ENCODE peak calls at places on chromosomes 12 and 14, in four cellular contexts. G, H, Q and I are unnamed samples.

GRCh38 chr12:6954754-6955461 is 3.8 kb downstream of the PTPN6 start:
- DNase-seq in G (no peak), H (no peak), Q (no peak), I (no peak)

GRCh38 chr12:94689002-94689645 is 38.8 kb upstream of the TMCC3 start:
- DNase-seq in G (peak), H (no peak), Q (no peak), I (no peak)

GRCh38 chr12:103647267-103647666 is 60.2 kb downstream of the STAB2 start:
- DNase-seq in H (no peak), Q (no peak), G (peak), I (no peak)

GRCh38 chr12:105590571-105590970 is 260.1 kb downstream of the C12orf75 start:
- DNase-seq in Q (no peak), H (no peak), G (no peak), I (no peak)

GRCh38 chr12:109440851-109441490 is 36.1 kb downstream of the KCTD10 start:
- DNase-seq in Q (no peak), G (no peak), H (no peak), I (no peak)

GRCh38 chr12:130405332-130405731 is 67.6 kb downstream of the PIWIL1 start:
- DNase-seq in Q (no peak), H (no peak), G (no peak), I (no peak)

GRCh38 chr14:63203618-63204406 is 431 bp upstream of the RHOJ start:
- DNase-seq in G (peak), Q (no peak), H (no peak), I (peak)

GRCh38 chr12:13864081-13864673 is 117.2 kb downstream of the GRIN2B start:
- DNase-seq in H (peak), G (peak), Q (peak), I (peak)

GRCh38 chr12:11825278-11825677 is 175.8 kb downstream of the ETV6 start:
- DNase-seq in G (no peak), H (no peak), Q (no peak), I (no peak)

GRCh38 chr12:11824069-11824468 is 174.6 kb downstream of the ETV6 start:
- DNase-seq in Q (no peak), G (no peak), H (no peak), I (no peak)

GRCh38 chr12:11827096-11827841 is 177.8 kb downstream of the ETV6 start:
- DNase-seq in G (no peak), Q (no peak), H (peak), I (no peak)

GRCh38 chr12:11824736-11825135 is 175.3 kb downstream of the ETV6 start:
- DNase-seq in Q (no peak), H (no peak), G (no peak), I (no peak)

GRCh38 chr12:11826607-11827006 is 177.1 kb downstream of the ETV6 start:
- DNase-seq in G (no peak), H (peak), Q (no peak), I (no peak)
- TF ChIP-seq ELK1 in G (no peak), H (no peak), Q (no peak), I (no peak)

GRCh38 chr14:21071225-21072041 is 1.3 kb downstream of the ARHGEF40 start:
- DNase-seq in G (peak), H (peak), Q (peak), I (peak)

GRCh38 chr14:21072102-21072501 is 2.0 kb downstream of the ARHGEF40 start:
- DNase-seq in H (no peak), G (peak), Q (no peak), I (peak)

GRCh38 chr14:21069388-21070082 is 569 bp upstream of the ARHGEF40 start:
- DNase-seq in G (peak), Q (no peak), H (no peak), I (peak)

GRCh38 chr14:21070083-21070609 is at the start of gene ARHGEF40:
- DNase-seq in Q (no peak), H (peak), G (peak), I (peak)

GRCh38 chr14:21070610-21071224 is 613 bp downstream of the ARHGEF40 start:
- DNase-seq in G (peak), H (no peak), Q (no peak), I (no peak)
- TF ChIP-seq ELK1 in G (no peak), H (no peak), Q (no peak), I (no peak)

GRCh38 chr12:53174881-53175491 is 5.5 kb upstream of the ZNF740 start:
- DNase-seq in G (peak), H (no peak), Q (no peak), I (peak)
- TF ChIP-seq ELK1 in G (no peak), H (no peak), Q (no peak), I (no peak)

DNA sequence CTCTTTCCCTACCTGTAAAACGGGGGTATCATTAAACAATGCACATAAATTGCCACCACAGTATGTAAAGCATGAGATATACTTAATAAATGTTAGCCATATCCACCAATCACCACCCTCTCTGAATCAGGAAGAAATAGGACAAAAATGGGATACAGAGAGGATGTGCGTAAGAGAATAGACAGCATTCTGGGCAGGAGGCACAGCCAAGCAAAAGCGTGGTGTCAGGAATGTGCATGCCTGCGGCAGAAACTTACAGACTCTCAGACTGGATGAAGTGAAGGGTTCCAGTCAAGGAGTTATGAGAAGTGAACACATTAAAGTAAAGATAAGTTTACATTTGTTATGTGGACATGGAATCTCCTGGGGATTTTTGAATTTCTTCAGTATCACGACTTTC is 121.7 kb upstream of the MDM1 start:
- DNase-seq in G (no peak), H (no peak), Q (no peak), I (no peak)
- TF ChIP-seq ELK1 in G (no peak), H (no peak), Q (no peak), I (no peak)

DNA sequence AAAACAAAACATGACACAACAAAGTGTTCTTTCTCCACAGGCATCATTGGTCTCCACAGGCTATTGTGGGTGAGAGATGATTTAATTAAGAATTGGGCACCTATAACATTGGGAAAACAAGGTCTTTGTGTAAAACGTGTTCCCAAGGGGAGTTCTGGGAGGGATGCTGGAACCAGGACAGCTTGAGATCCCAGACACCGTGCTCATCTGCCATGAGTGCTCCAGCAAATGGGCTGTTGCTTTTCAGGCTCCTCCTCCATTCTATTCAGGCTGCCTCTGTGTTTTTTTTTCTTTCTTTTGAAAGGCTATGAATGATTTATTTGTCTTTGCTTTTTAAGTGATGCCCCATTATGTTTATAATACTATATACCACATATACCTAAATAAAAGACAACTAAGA is 122.4 kb downstream of the DACT1 start:
- DNase-seq in H (no peak), Q (no peak), G (no peak), I (no peak)
- TF ChIP-seq ELK1 in H (no peak), Q (no peak), G (no peak), I (no peak)